ENCODE peak calls at places on chromosomes 5 and 9, in ten cellular contexts. G is RWPE1, B is AG10803, H is osteocyte, K is MCF 10A, R is H1, Q is GM10248, T is fibroblast of mammary gland, P is K562, J is kidney epithelial cell. C is an unnamed sample.

GRCh38 chr5:119486-120097 is 27.6 kb downstream of the PLEKHG4B start:
- DNase-seq in G (no peak), B (no peak), H (no peak), K (no peak), R (no peak), Q (no peak), T (no peak), P (no peak), J (no peak), C (no peak)

GRCh38 chr9:133996531-133997520 is 4.7 kb upstream of the VAV2 start:
- DNase-seq in G (no peak), B (peak), H (no peak), K (no peak), R (no peak), Q (no peak), T (peak), P (no peak), J (no peak), C (no peak)

GRCh38 chr5:101440173-101440572 is 537.1 kb upstream of the ST8SIA4 start:
- DNase-seq in G (no peak), B (no peak), H (no peak), K (no peak), R (no peak), Q (no peak), T (no peak), P (no peak), J (no peak), C (no peak)

GRCh38 chr9:129023036-129023907 is 4.9 kb downstream of the SH3GLB2 start:
- DNase-seq in G (peak), B (peak), H (peak), K (peak), R (no peak), Q (no peak), T (peak), P (peak), J (peak), C (peak)

GRCh38 chr9:77440057-77440456 is 208.1 kb downstream of the GNA14 start:
- DNase-seq in G (no peak), B (peak), H (peak), K (no peak), R (peak), Q (no peak), T (peak), P (no peak), J (no peak), C (no peak)

GRCh38 chr5:179309751-179310320 is 35.4 kb downstream of the ADAMTS2 start:
- DNase-seq in G (no peak), B (no peak), H (no peak), K (no peak), R (no peak), Q (no peak), T (no peak), P (no peak), J (no peak), C (no peak)

GRCh38 chr9:18185196-18185595 is 288.8 kb upstream of the ADAMTSL1 start:
- DNase-seq in G (peak), B (no peak), H (no peak), K (peak), R (no peak), Q (no peak), T (no peak), P (no peak), J (no peak), C (no peak)

GRCh38 chr5:132253008-132253441 is 4.5 kb upstream of the PDLIM4 start:
- DNase-seq in G (no peak), B (no peak), H (peak), K (no peak), R (no peak), Q (peak), T (no peak), P (no peak), J (no peak), C (no peak)

GRCh38 chr9:127803507-127804352 is 1.0 kb downstream of the FPGS start:
- DNase-seq in G (peak), B (peak), H (no peak), K (peak), R (no peak), Q (no peak), T (peak), P (no peak), J (no peak), C (peak)

GRCh38 chr5:89728750-89729149 is 680.8 kb downstream of the CETN3 start:
- DNase-seq in G (no peak), B (peak), H (no peak), K (peak), R (no peak), Q (no peak), T (peak), P (no peak), J (no peak), C (no peak)

GRCh38 chr5:107772418-107773310 is 101.9 kb upstream of the EFNA5 start:
- DNase-seq in G (no peak), B (no peak), H (no peak), K (no peak), R (no peak), Q (no peak), T (no peak), P (no peak), J (no peak), C (no peak)

GRCh38 chr5:88846434-88846833 is 36.5 kb downstream of the MEF2C start:
- DNase-seq in G (no peak), B (no peak), H (no peak), K (no peak), R (no peak), Q (no peak), T (no peak), P (no peak), J (no peak), C (no peak)

GRCh38 chr9:106861585-106862114 is 1.3 kb upstream of the ZNF462 start:
- DNase-seq in G (peak), B (no peak), H (no peak), K (peak), R (no peak), Q (no peak), T (no peak), P (no peak), J (no peak), C (no peak)

GRCh38 chr5:138753794-138754698 is 821 bp downstream of the CTNNA1 start:
- DNase-seq in G (peak), B (peak), H (peak), K (peak), R (peak), Q (no peak), T (peak), P (peak), J (no peak), C (peak)

GRCh38 chr9:16267336-16268036 is 603.0 kb downstream of the BNC2 start:
- DNase-seq in G (no peak), B (peak), H (peak), K (no peak), R (no peak), Q (no peak), T (peak), P (no peak), J (no peak), C (peak)

GRCh38 chr9:127012250-127012649 is 97.7 kb downstream of the RALGPS1 start:
- DNase-seq in G (no peak), B (no peak), H (no peak), K (no peak), R (no peak), Q (no peak), T (no peak), P (no peak), J (no peak), C (no peak)

GRCh38 chr9:34102796-34103195 is 23.7 kb downstream of the DCAF12 start:
- DNase-seq in G (no peak), B (no peak), H (no peak), K (no peak), R (no peak), Q (no peak), T (no peak), P (no peak), J (no peak), C (no peak)

GRCh38 chr9:12640021-12640587 is 53.1 kb upstream of the TYRP1 start:
- DNase-seq in G (peak), B (peak), H (no peak), K (peak), R (no peak), Q (no peak), T (peak), P (no peak), J (peak), C (peak)

GRCh38 chr5:138999674-139000073 is 124.5 kb upstream of the LRRTM2 start:
- DNase-seq in G (no peak), B (no peak), H (peak), K (no peak), R (no peak), Q (no peak), T (no peak), P (no peak), J (no peak), C (no peak)

GRCh38 chr5:150436141-150436680 is 13.3 kb downstream of the RPS14 start:
- DNase-seq in G (peak), B (peak), H (peak), K (peak), R (peak), Q (peak), T (peak), P (peak), J (no peak), C (peak)

GRCh38 chr5:127320032-127320945 is 29.7 kb downstream of the MEGF10 start:
- DNase-seq in G (no peak), B (peak), H (no peak), K (no peak), R (no peak), Q (no peak), T (peak), P (no peak), J (peak), C (no peak)

GRCh38 chr9:114200721-114201300 is 45.5 kb downstream of the COL27A1 start:
- DNase-seq in G (no peak), B (no peak), H (no peak), K (no peak), R (no peak), Q (no peak), T (no peak), P (no peak), J (no peak), C (no peak)

GRCh38 chr9:125969462-125969861 is 222.3 kb downstream of the PBX3 start:
- DNase-seq in G (no peak), B (no peak), H (peak), K (no peak), R (peak), Q (no peak), T (no peak), P (no peak), J (no peak), C (no peak)

GRCh38 chr5:17248999-17249634 is 31.7 kb downstream of the BASP1 start:
- DNase-seq in G (peak), B (peak), H (no peak), K (peak), R (no peak), Q (no peak), T (peak), P (no peak), J (peak), C (peak)

GRCh38 chr9:89678394-89679005 is 73.7 kb downstream of the GADD45G start:
- DNase-seq in G (no peak), B (no peak), H (no peak), K (no peak), R (no peak), Q (no peak), T (no peak), P (no peak), J (no peak), C (no peak)

GRCh38 chr5:107542831-107543231 is 127.9 kb downstream of the EFNA5 start:
- DNase-seq in G (peak), B (peak), H (no peak), K (peak), R (no peak), Q (no peak), T (peak), P (no peak), J (peak), C (no peak)

GRCh38 chr9:36892279-36892678 is 141.8 kb downstream of the PAX5 start:
- DNase-seq in G (no peak), B (no peak), H (no peak), K (no peak), R (no peak), Q (no peak), T (no peak), P (no peak), J (no peak), C (no peak)

GRCh38 chr5:96902876-96903275 is 26.6 kb downstream of the ERAP2 start:
- DNase-seq in G (no peak), B (no peak), H (no peak), K (no peak), R (no peak), Q (no peak), T (no peak), P (no peak), J (no peak), C (no peak)

GRCh38 chr5:96903300-96903699 is 27.0 kb downstream of the ERAP2 start:
- DNase-seq in G (no peak), B (no peak), H (no peak), K (no peak), R (no peak), Q (no peak), T (peak), P (no peak), J (no peak), C (no peak)

GRCh38 chr5:96901841-96902240 is 25.5 kb downstream of the ERAP2 start:
- DNase-seq in G (no peak), B (no peak), H (no peak), K (no peak), R (no peak), Q (no peak), T (no peak), P (no peak), J (no peak), C (no peak)

GRCh38 chr5:96904054-96904931 is 28.0 kb downstream of the ERAP2 start:
- DNase-seq in G (no peak), B (no peak), H (no peak), K (no peak), R (no peak), Q (no peak), T (no peak), P (no peak), J (no peak), C (peak)

GRCh38 chr5:96901384-96901783 is 25.1 kb downstream of the ERAP2 start:
- DNase-seq in G (no peak), B (no peak), H (no peak), K (no peak), R (no peak), Q (no peak), T (no peak), P (no peak), J (no peak), C (no peak)
- TF ChIP-seq CTCF in G (no peak), B (no peak), H (no peak), K (peak), R (peak), Q (no peak), T (no peak), P (peak), J (no peak), C (peak)

GRCh38 chr5:75734913-75735789 is 17.9 kb upstream of the POC5 start:
- DNase-seq in G (peak), B (peak), H (no peak), K (peak), R (peak), Q (peak), T (peak), P (peak), J (peak), C (peak)
- TF ChIP-seq CTCF in G (peak), B (peak), H (peak), K (peak), R (peak), Q (peak), T (peak), P (peak), J (peak), C (peak)

GRCh38 chr5:3417376-3417943 is 178.2 kb upstream of the IRX1 start:
- DNase-seq in G (no peak), B (no peak), H (no peak), K (no peak), R (peak), Q (no peak), T (no peak), P (peak), J (no peak), C (no peak)
- TF ChIP-seq CTCF in G (no peak), B (no peak), H (no peak), K (no peak), R (peak), Q (no peak), T (no peak), P (no peak), J (no peak), C (no peak)

GRCh38 chr5:173057062-173057924 is 1.1 kb downstream of the CREBRF start:
- DNase-seq in G (peak), B (peak), H (peak), K (peak), R (peak), Q (peak), T (peak), P (peak), J (peak), C (peak)
- TF ChIP-seq CTCF in G (no peak), B (peak), H (no peak), K (no peak), R (no peak), Q (no peak), T (peak), P (no peak), J (no peak), C (no peak)

GRCh38 chr9:98995059-98995665 is 51.5 kb downstream of the COL15A1 start:
- DNase-seq in G (no peak), B (peak), H (peak), K (peak), R (no peak), Q (no peak), T (peak), P (no peak), J (no peak), C (no peak)

GRCh38 chr9:98991981-98992884 is 48.5 kb downstream of the COL15A1 start:
- DNase-seq in G (no peak), B (no peak), H (peak), K (no peak), R (no peak), Q (no peak), T (no peak), P (no peak), J (no peak), C (no peak)

GRCh38 chr9:98994226-98995058 is 50.7 kb downstream of the COL15A1 start:
- DNase-seq in G (no peak), B (peak), H (peak), K (no peak), R (no peak), Q (no peak), T (peak), P (no peak), J (no peak), C (no peak)

GRCh38 chr9:98992885-98993569 is 49.3 kb downstream of the COL15A1 start:
- DNase-seq in G (no peak), B (no peak), H (peak), K (no peak), R (no peak), Q (no peak), T (peak), P (no peak), J (no peak), C (peak)

DNA sequence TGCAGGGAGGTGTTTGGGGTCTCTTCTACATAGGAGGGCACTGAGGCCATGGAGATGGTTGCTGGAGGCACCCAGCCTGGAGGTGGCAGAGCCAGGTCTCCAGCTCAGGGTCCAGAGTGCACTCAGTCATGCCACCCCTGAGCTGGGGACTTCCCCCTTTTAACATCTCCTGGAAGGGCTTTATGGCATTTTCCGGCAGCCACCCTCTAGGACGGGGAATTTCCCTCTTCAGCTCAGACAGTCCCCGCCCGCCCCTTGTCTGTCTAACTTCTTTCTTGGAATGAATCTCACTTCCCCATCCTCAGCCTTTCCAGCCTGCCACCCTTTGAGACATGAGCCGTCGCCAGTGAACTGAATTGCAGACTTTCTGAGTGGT is 49.9 kb downstream of the COL15A1 start:
- DNase-seq in G (no peak), B (no peak), H (peak), K (peak), R (no peak), Q (peak), T (no peak), P (no peak), J (no peak), C (no peak)
- TF ChIP-seq CTCF in G (no peak), B (no peak), H (no peak), K (no peak), R (no peak), Q (no peak), T (no peak), P (no peak), J (no peak), C (no peak)

DNA sequence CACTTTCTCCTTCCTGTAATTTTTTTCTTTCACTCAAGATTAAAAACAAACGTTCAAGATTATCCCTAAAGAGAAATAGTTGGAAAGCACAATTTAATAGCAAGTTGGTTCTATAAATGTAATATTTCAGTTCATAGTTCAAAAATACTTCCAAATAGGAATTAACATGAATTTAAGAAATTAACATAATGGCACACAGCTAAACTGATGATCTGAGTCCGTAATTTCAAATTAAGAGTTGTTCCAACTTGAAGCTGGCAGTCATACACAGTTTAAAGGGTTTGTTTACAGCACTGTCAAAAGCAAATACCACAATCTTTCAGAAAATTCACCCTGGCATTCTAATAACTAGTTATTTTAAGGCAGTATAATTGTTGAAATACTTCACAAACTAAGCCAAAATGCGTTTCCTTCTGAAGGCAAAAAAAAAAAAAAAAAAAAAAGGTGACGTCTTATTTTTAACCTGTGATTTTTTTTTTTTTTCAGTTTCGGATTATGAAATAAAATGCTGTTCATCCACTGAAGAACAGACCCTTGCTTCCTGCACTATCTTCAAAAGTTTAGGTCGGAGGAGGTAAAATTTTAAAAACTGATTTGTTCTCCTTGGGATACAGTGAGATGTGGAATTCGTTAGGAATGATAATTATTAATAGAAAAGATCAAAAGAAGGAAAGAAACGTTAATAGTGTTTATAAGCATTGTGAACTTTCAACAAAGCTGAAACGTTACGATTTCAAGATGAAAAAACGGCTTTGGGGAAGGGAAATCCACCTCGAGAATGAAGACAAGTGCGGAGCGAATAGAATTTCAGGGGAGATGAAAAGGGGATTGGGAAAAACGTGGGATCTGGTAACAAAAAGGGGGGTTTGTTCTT is 898 bp downstream of the IL6ST start:
- DNase-seq in G (no peak), B (peak), H (no peak), K (no peak), R (no peak), Q (peak), T (no peak), P (no peak), J (no peak), C (no peak)
- TF ChIP-seq CTCF in G (no peak), B (no peak), H (no peak), K (no peak), R (no peak), Q (no peak), T (no peak), P (no peak), J (no peak), C (no peak)

GRCh38 chr9:94889627-94890026 is 163.1 kb downstream of the AOPEP start:
- DNase-seq in G (no peak), B (no peak), H (no peak), K (no peak), R (no peak), Q (no peak), T (no peak), P (no peak), J (no peak), C (no peak)
- TF ChIP-seq CTCF in G (no peak), B (no peak), H (no peak), K (no peak), R (no peak), Q (no peak), T (no peak), P (no peak), J (no peak), C (no peak)